ENCODE peak calls at places on chromosomes 3 and 15, in nine cellular contexts. One of them, this sample, is unnamed. For H3K9me3, the result is how much of the 10 kb centered on the place peaks cover.

GRCh38 chr3:190617185-190617584 is 103.3 kb downstream of the IL1RAP start:
- DNase-seq in WERI-Rb-1: no peak
- DNase-seq in neuronal stem cell: peak
- DNase-seq in colonic mucosa: no peak
- DNase-seq in kidney: no peak
- DNase-seq in IMR-90: no peak
- DNase-seq in uterus: no peak
- DNase-seq in DND-41: peak
- DNase-seq in trophoblast cell: peak
- DNase-seq in this sample: no peak

GRCh38 chr3:129238945-129239705 is 10.3 kb upstream of the COPG1 start:
- DNase-seq in WERI-Rb-1: no peak
- DNase-seq in neuronal stem cell: no peak
- DNase-seq in colonic mucosa: no peak
- DNase-seq in kidney: no peak
- DNase-seq in IMR-90: peak
- DNase-seq in uterus: no peak
- DNase-seq in DND-41: no peak
- DNase-seq in trophoblast cell: peak
- DNase-seq in this sample: no peak

GRCh38 chr3:182980204-182981037 is at the start of gene DCUN1D1:
- DNase-seq in WERI-Rb-1: peak
- DNase-seq in neuronal stem cell: peak
- DNase-seq in colonic mucosa: peak
- DNase-seq in kidney: peak
- DNase-seq in IMR-90: peak
- DNase-seq in uterus: peak
- DNase-seq in DND-41: peak
- DNase-seq in trophoblast cell: peak
- DNase-seq in this sample: peak

GRCh38 chr15:56496635-56497034 is 31.7 kb upstream of the MNS1 start:
- DNase-seq in WERI-Rb-1: peak
- DNase-seq in neuronal stem cell: peak
- DNase-seq in colonic mucosa: no peak
- DNase-seq in kidney: no peak
- DNase-seq in IMR-90: peak
- DNase-seq in uterus: no peak
- DNase-seq in DND-41: peak
- DNase-seq in trophoblast cell: peak
- DNase-seq in this sample: no peak

GRCh38 chr15:72285927-72286516 is 13.7 kb upstream of the PARP6 start:
- DNase-seq in WERI-Rb-1: peak
- DNase-seq in neuronal stem cell: no peak
- DNase-seq in colonic mucosa: peak
- DNase-seq in kidney: no peak
- DNase-seq in IMR-90: peak
- DNase-seq in uterus: no peak
- DNase-seq in DND-41: peak
- DNase-seq in trophoblast cell: peak
- DNase-seq in this sample: no peak

GRCh38 chr3:170414202-170414663 is 4.4 kb upstream of the CLDN11 start:
- DNase-seq in WERI-Rb-1: peak
- DNase-seq in neuronal stem cell: peak
- DNase-seq in colonic mucosa: no peak
- DNase-seq in kidney: no peak
- DNase-seq in IMR-90: peak
- DNase-seq in uterus: peak
- DNase-seq in DND-41: peak
- DNase-seq in trophoblast cell: peak
- DNase-seq in this sample: no peak

GRCh38 chr3:71658131-71658530 is 67.1 kb downstream of the EIF4E3 start:
- DNase-seq in WERI-Rb-1: no peak
- DNase-seq in neuronal stem cell: no peak
- DNase-seq in colonic mucosa: peak
- DNase-seq in kidney: peak
- DNase-seq in IMR-90: peak
- DNase-seq in uterus: peak
- DNase-seq in DND-41: no peak
- DNase-seq in trophoblast cell: no peak
- DNase-seq in this sample: peak

GRCh38 chr15:25900901-25901300 is 37.8 kb upstream of the ATP10A start:
- DNase-seq in WERI-Rb-1: no peak
- DNase-seq in neuronal stem cell: no peak
- DNase-seq in colonic mucosa: no peak
- DNase-seq in kidney: no peak
- DNase-seq in IMR-90: peak
- DNase-seq in uterus: no peak
- DNase-seq in DND-41: no peak
- DNase-seq in trophoblast cell: peak
- DNase-seq in this sample: no peak

GRCh38 chr3:197083486-197083885 is 53.9 kb upstream of the MELTF start:
- DNase-seq in WERI-Rb-1: no peak
- DNase-seq in neuronal stem cell: no peak
- DNase-seq in colonic mucosa: no peak
- DNase-seq in kidney: no peak
- DNase-seq in IMR-90: peak
- DNase-seq in uterus: peak
- DNase-seq in DND-41: no peak
- DNase-seq in trophoblast cell: no peak
- DNase-seq in this sample: no peak

GRCh38 chr3:141754032-141754431 is 9.2 kb upstream of the GRK7 start:
- DNase-seq in WERI-Rb-1: no peak
- DNase-seq in neuronal stem cell: no peak
- DNase-seq in colonic mucosa: no peak
- DNase-seq in kidney: no peak
- DNase-seq in IMR-90: no peak
- DNase-seq in uterus: no peak
- DNase-seq in DND-41: no peak
- DNase-seq in trophoblast cell: no peak
- DNase-seq in this sample: no peak

GRCh38 chr15:62875626-62876021 is 166.9 kb upstream of the TPM1 start:
- DNase-seq in WERI-Rb-1: no peak
- DNase-seq in neuronal stem cell: no peak
- DNase-seq in colonic mucosa: no peak
- DNase-seq in kidney: no peak
- DNase-seq in IMR-90: no peak
- DNase-seq in uterus: no peak
- DNase-seq in DND-41: no peak
- DNase-seq in trophoblast cell: no peak
- DNase-seq in this sample: no peak

GRCh38 chr3:194985031-194985578 is 285.9 kb downstream of the XXYLT1 start:
- DNase-seq in WERI-Rb-1: no peak
- DNase-seq in neuronal stem cell: peak
- DNase-seq in colonic mucosa: peak
- DNase-seq in kidney: peak
- DNase-seq in IMR-90: peak
- DNase-seq in uterus: peak
- DNase-seq in DND-41: no peak
- DNase-seq in trophoblast cell: peak
- DNase-seq in this sample: peak

GRCh38 chr3:149386299-149386606 is 8.8 kb upstream of the TM4SF1 start:
- DNase-seq in WERI-Rb-1: no peak
- DNase-seq in neuronal stem cell: no peak
- DNase-seq in colonic mucosa: no peak
- DNase-seq in kidney: no peak
- DNase-seq in IMR-90: no peak
- DNase-seq in uterus: no peak
- DNase-seq in DND-41: no peak
- DNase-seq in trophoblast cell: no peak
- DNase-seq in this sample: no peak

GRCh38 chr3:111666041-111666735 is 71.0 kb upstream of the ZBED2 start:
- DNase-seq in WERI-Rb-1: no peak
- DNase-seq in neuronal stem cell: no peak
- DNase-seq in colonic mucosa: no peak
- DNase-seq in kidney: no peak
- DNase-seq in IMR-90: no peak
- DNase-seq in uterus: no peak
- DNase-seq in DND-41: no peak
- DNase-seq in trophoblast cell: peak
- DNase-seq in this sample: no peak

GRCh38 chr3:67311440-67311839 is 313.3 kb downstream of the KBTBD8 start:
- DNase-seq in WERI-Rb-1: no peak
- DNase-seq in neuronal stem cell: no peak
- DNase-seq in colonic mucosa: no peak
- DNase-seq in kidney: no peak
- DNase-seq in IMR-90: no peak
- DNase-seq in uterus: no peak
- DNase-seq in DND-41: no peak
- DNase-seq in trophoblast cell: no peak
- DNase-seq in this sample: no peak

DNA sequence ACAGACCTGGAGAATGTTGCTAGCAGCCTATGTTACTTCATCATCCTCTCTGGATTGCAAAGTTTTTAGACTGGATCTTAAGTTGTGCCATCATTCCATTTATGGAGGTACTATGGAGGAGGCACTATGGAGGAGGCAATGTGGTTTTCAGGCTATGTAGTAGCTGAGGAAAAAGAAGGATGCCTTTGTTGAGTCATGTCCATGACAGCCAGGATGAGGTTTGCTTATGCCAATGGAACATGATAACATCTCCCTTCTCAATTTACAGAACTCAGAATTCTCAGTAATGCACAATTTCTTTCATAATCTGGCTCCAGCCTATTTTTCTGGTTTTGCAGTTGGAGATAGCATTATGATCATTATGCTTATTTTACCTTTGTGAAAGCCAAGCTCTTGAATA is 65.9 kb upstream of the TMEM108 start:
- DNase-seq in WERI-Rb-1: no peak
- DNase-seq in neuronal stem cell: no peak
- DNase-seq in colonic mucosa: no peak
- DNase-seq in kidney: no peak
- DNase-seq in IMR-90: peak
- DNase-seq in uterus: no peak
- DNase-seq in DND-41: no peak
- DNase-seq in trophoblast cell: peak
- DNase-seq in this sample: no peak
- H3K9me3 ChIP-seq in WERI-Rb-1: under half
- H3K9me3 ChIP-seq in neuronal stem cell: under half
- H3K9me3 ChIP-seq in colonic mucosa: under half
- H3K9me3 ChIP-seq in kidney: under half
- H3K9me3 ChIP-seq in IMR-90: under half
- H3K9me3 ChIP-seq in uterus: under half
- H3K9me3 ChIP-seq in DND-41: under half
- H3K9me3 ChIP-seq in trophoblast cell: under half
- H3K9me3 ChIP-seq in this sample: under half

GRCh38 chr15:69751575-69751974 is 299.0 kb downstream of the RPLP1 start:
- DNase-seq in WERI-Rb-1: no peak
- DNase-seq in neuronal stem cell: no peak
- DNase-seq in colonic mucosa: no peak
- DNase-seq in kidney: no peak
- DNase-seq in IMR-90: no peak
- DNase-seq in uterus: no peak
- DNase-seq in DND-41: no peak
- DNase-seq in trophoblast cell: no peak
- DNase-seq in this sample: no peak

GRCh38 chr15:69749797-69750196 is 297.2 kb downstream of the RPLP1 start:
- DNase-seq in WERI-Rb-1: no peak
- DNase-seq in neuronal stem cell: no peak
- DNase-seq in colonic mucosa: no peak
- DNase-seq in kidney: no peak
- DNase-seq in IMR-90: no peak
- DNase-seq in uterus: no peak
- DNase-seq in DND-41: no peak
- DNase-seq in trophoblast cell: no peak
- DNase-seq in this sample: no peak

GRCh38 chr15:69751147-69751546 is 298.5 kb downstream of the RPLP1 start:
- DNase-seq in WERI-Rb-1: no peak
- DNase-seq in neuronal stem cell: no peak
- DNase-seq in colonic mucosa: no peak
- DNase-seq in kidney: no peak
- DNase-seq in IMR-90: no peak
- DNase-seq in uterus: no peak
- DNase-seq in DND-41: no peak
- DNase-seq in trophoblast cell: no peak
- DNase-seq in this sample: no peak

GRCh38 chr15:69749274-69749673 is 296.7 kb downstream of the RPLP1 start:
- DNase-seq in WERI-Rb-1: no peak
- DNase-seq in neuronal stem cell: no peak
- DNase-seq in colonic mucosa: no peak
- DNase-seq in kidney: no peak
- DNase-seq in IMR-90: no peak
- DNase-seq in uterus: no peak
- DNase-seq in DND-41: no peak
- DNase-seq in trophoblast cell: no peak
- DNase-seq in this sample: no peak

DNA sequence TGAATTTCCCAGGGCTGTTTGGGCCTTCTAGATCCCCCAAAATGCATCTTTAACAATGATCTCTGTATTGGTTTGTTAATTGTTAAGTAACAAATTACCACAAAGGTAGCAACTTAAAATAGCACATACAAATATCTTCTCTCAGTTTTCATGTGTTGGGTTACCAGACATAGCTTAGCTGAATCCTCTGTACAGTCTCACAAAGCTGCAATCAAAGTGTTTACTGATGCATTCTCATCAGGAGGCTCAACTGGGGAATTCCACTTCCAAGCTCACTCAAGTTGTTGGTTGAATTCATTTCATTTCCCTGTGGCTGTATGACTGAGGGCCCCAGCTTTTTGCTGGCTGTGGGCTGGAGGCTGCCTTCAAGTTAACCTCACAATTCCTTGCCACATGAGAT is 297.6 kb downstream of the RPLP1 start:
- DNase-seq in WERI-Rb-1: no peak
- DNase-seq in neuronal stem cell: no peak
- DNase-seq in colonic mucosa: no peak
- DNase-seq in kidney: no peak
- DNase-seq in IMR-90: no peak
- DNase-seq in uterus: no peak
- DNase-seq in DND-41: no peak
- DNase-seq in trophoblast cell: no peak
- DNase-seq in this sample: no peak
- H3K27ac ChIP-seq in WERI-Rb-1: no peak
- H3K27ac ChIP-seq in neuronal stem cell: no peak
- H3K27ac ChIP-seq in colonic mucosa: no peak
- H3K27ac ChIP-seq in kidney: no peak
- H3K27ac ChIP-seq in IMR-90: no peak
- H3K27ac ChIP-seq in uterus: no peak
- H3K27ac ChIP-seq in DND-41: no peak
- H3K27ac ChIP-seq in trophoblast cell: no peak
- H3K27ac ChIP-seq in this sample: no peak

DNA sequence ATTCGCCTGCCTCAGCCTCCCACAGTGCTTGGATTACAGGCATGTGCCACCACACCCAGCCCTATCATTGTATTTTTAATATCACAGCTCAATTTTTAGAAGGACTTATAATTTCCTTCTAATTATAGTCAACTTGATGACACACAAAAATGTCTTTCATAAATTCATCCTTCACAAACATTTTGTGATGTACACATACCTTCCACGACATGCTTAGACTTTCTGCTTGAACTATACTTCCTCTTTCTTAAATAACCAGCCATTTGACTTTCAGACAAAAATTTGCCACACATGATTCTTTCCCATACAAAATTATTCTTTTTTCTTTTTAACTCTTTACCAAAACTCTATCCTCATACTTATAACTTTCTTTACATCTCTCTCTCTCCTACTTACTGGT is 48.4 kb upstream of the CCK start:
- DNase-seq in WERI-Rb-1: no peak
- DNase-seq in neuronal stem cell: no peak
- DNase-seq in colonic mucosa: no peak
- DNase-seq in kidney: no peak
- DNase-seq in IMR-90: no peak
- DNase-seq in uterus: no peak
- DNase-seq in DND-41: no peak
- DNase-seq in trophoblast cell: no peak
- DNase-seq in this sample: no peak
- H3K9me3 ChIP-seq in WERI-Rb-1: under half
- H3K9me3 ChIP-seq in neuronal stem cell: under half
- H3K9me3 ChIP-seq in colonic mucosa: under half
- H3K9me3 ChIP-seq in kidney: under half
- H3K9me3 ChIP-seq in IMR-90: under half
- H3K9me3 ChIP-seq in uterus: under half
- H3K9me3 ChIP-seq in DND-41: under half
- H3K9me3 ChIP-seq in trophoblast cell: under half
- H3K9me3 ChIP-seq in this sample: under half

GRCh38 chr15:90478981-90479481 is 50.7 kb upstream of the CRTC3 start:
- DNase-seq in WERI-Rb-1: no peak
- DNase-seq in neuronal stem cell: no peak
- DNase-seq in colonic mucosa: peak
- DNase-seq in kidney: no peak
- DNase-seq in IMR-90: no peak
- DNase-seq in uterus: no peak
- DNase-seq in DND-41: no peak
- DNase-seq in trophoblast cell: no peak
- DNase-seq in this sample: no peak
- H3K27ac ChIP-seq in WERI-Rb-1: no peak
- H3K27ac ChIP-seq in neuronal stem cell: no peak
- H3K27ac ChIP-seq in colonic mucosa: no peak
- H3K27ac ChIP-seq in kidney: no peak
- H3K27ac ChIP-seq in IMR-90: no peak
- H3K27ac ChIP-seq in uterus: no peak
- H3K27ac ChIP-seq in DND-41: no peak
- H3K27ac ChIP-seq in trophoblast cell: peak
- H3K27ac ChIP-seq in this sample: no peak

This sample was measured in sigmoid colon.